ENCODE peak calls at places on chromosomes 4 and X, in ten cellular contexts. V is HCT116, C is heart left ventricle, A is ovary, Q is uterus, D is A549, U is tibial nerve, S is sigmoid colon, F is K562, J is transverse colon. X is an unnamed sample. For H3K4me1, the result is how much of the 10 kb centered on the place peaks cover.

GRCh38 chrX:118727686-118728339 is 407 bp downstream of the IL13RA1 start:
- DNase-seq in V (no peak), C (peak), A (peak), Q (peak), D (no peak), U (no peak), S (no peak), F (no peak), J (peak), X (no peak)

GRCh38 chrX:123291623-123292022 is 107.5 kb downstream of the GRIA3 start:
- DNase-seq in V (no peak), C (no peak), A (no peak), Q (no peak), D (no peak), U (no peak), S (no peak), F (no peak), J (no peak), X (no peak)

GRCh38 chrX:135890087-135890585 is 3.1 kb downstream of the CT45A10 start:
- DNase-seq in V (no peak), C (no peak), A (no peak), Q (no peak), D (no peak), U (no peak), S (no peak), F (no peak), J (no peak), X (no peak)

GRCh38 chr4:167290684-167291083 is 56.4 kb upstream of the SPOCK3 start:
- DNase-seq in V (peak), C (no peak), A (no peak), Q (no peak), D (no peak), U (no peak), S (no peak), F (no peak), J (no peak), X (no peak)

GRCh38 chr4:86233681-86234080 is 126.2 kb downstream of the MAPK10 start:
- DNase-seq in V (no peak), C (no peak), A (no peak), Q (no peak), D (no peak), U (no peak), S (no peak), F (no peak), J (no peak), X (no peak)

GRCh38 chrX:9746148-9746880 is 19.3 kb downstream of the GPR143 start:
- DNase-seq in V (no peak), C (no peak), A (no peak), Q (no peak), D (no peak), U (no peak), S (no peak), F (no peak), J (no peak), X (no peak)

GRCh38 chrX:24023972-24024664 is 2.9 kb downstream of the KLHL15 start:
- DNase-seq in V (no peak), C (no peak), A (no peak), Q (no peak), D (no peak), U (no peak), S (no peak), F (no peak), J (no peak), X (no peak)

GRCh38 chr4:176778491-176778890 is 14.2 kb downstream of the VEGFC start:
- DNase-seq in V (no peak), C (no peak), A (no peak), Q (no peak), D (no peak), U (no peak), S (no peak), F (no peak), J (no peak), X (no peak)

GRCh38 chr4:4427886-4428285 is 41.0 kb downstream of the NSG1 start:
- DNase-seq in V (no peak), C (no peak), A (no peak), Q (peak), D (no peak), U (no peak), S (no peak), F (no peak), J (no peak), X (no peak)

GRCh38 chr4:138090145-138090917 is 151.8 kb downstream of the SLC7A11 start:
- DNase-seq in V (peak), C (no peak), A (peak), Q (peak), D (peak), U (peak), S (peak), F (peak), J (peak), X (no peak)

GRCh38 chrX:34300871-34301270 is 168.8 kb upstream of the FAM47A start:
- DNase-seq in V (peak), C (no peak), A (no peak), Q (no peak), D (no peak), U (no peak), S (no peak), F (peak), J (no peak), X (no peak)

GRCh38 chrX:68693481-68694410 is 46.3 kb downstream of the STARD8 start:
- DNase-seq in V (no peak), C (peak), A (peak), Q (peak), D (no peak), U (peak), S (peak), F (peak), J (peak), X (no peak)

GRCh38 chrX:146259207-146259606 is 441.6 kb downstream of the SLITRK2 start:
- DNase-seq in V (no peak), C (no peak), A (no peak), Q (no peak), D (no peak), U (no peak), S (no peak), F (no peak), J (no peak), X (no peak)

GRCh38 chrX:76064825-76065224 is 108.0 kb upstream of the PBDC1 start:
- DNase-seq in V (no peak), C (no peak), A (no peak), Q (no peak), D (no peak), U (no peak), S (no peak), F (no peak), J (no peak), X (no peak)

GRCh38 chrX:119541188-119541587 is 24.0 kb downstream of the STEEP1 start:
- DNase-seq in V (no peak), C (no peak), A (no peak), Q (no peak), D (peak), U (no peak), S (no peak), F (no peak), J (no peak), X (no peak)

GRCh38 chr4:121326580-121326979 is 54.2 kb downstream of the QRFPR start:
- DNase-seq in V (no peak), C (no peak), A (no peak), Q (no peak), D (no peak), U (no peak), S (no peak), F (no peak), J (no peak), X (no peak)

GRCh38 chr4:118927976-118928375 is 39.3 kb downstream of the SYNPO2 start:
- DNase-seq in V (no peak), C (peak), A (peak), Q (peak), D (no peak), U (no peak), S (peak), F (no peak), J (peak), X (no peak)

GRCh38 chr4:74418063-74418670 is 26.8 kb upstream of the AREG start:
- DNase-seq in V (peak), C (no peak), A (no peak), Q (no peak), D (peak), U (no peak), S (no peak), F (no peak), J (no peak), X (no peak)

GRCh38 chr4:71593306-71593705 is 190.6 kb downstream of the GC start:
- DNase-seq in V (no peak), C (no peak), A (no peak), Q (no peak), D (no peak), U (no peak), S (no peak), F (no peak), J (no peak), X (no peak)

GRCh38 chr4:183636923-183637322 is 22.1 kb downstream of the RWDD4 start:
- DNase-seq in V (no peak), C (no peak), A (no peak), Q (no peak), D (no peak), U (no peak), S (no peak), F (no peak), J (no peak), X (no peak)

GRCh38 chr4:26520728-26521442 is 30.6 kb upstream of the CCKAR start:
- DNase-seq in V (no peak), C (no peak), A (no peak), Q (peak), D (no peak), U (no peak), S (peak), F (no peak), J (no peak), X (peak)

GRCh38 chr4:161869511-161869910 is 294.3 kb downstream of the FSTL5 start:
- DNase-seq in V (no peak), C (no peak), A (no peak), Q (no peak), D (no peak), U (no peak), S (no peak), F (no peak), J (no peak), X (no peak)

GRCh38 chrX:65517923-65518322 is 16.7 kb downstream of the LAS1L start:
- DNase-seq in V (no peak), C (no peak), A (no peak), Q (no peak), D (no peak), U (no peak), S (no peak), F (no peak), J (no peak), X (no peak)

GRCh38 chrX:40734956-40735317 is 405 bp downstream of the MED14 start:
- DNase-seq in V (no peak), C (peak), A (no peak), Q (peak), D (peak), U (no peak), S (peak), F (no peak), J (peak), X (no peak)

GRCh38 chr4:168811793-168812651 is 198.0 kb downstream of the CBR4 start:
- DNase-seq in V (no peak), C (no peak), A (no peak), Q (peak), D (no peak), U (no peak), S (peak), F (no peak), J (no peak), X (no peak)

GRCh38 chr4:173675446-173675845 is 145.4 kb upstream of the HAND2 start:
- DNase-seq in V (no peak), C (no peak), A (no peak), Q (no peak), D (no peak), U (no peak), S (no peak), F (no peak), J (no peak), X (no peak)

GRCh38 chr4:173669460-173670179 is 139.6 kb upstream of the HAND2 start:
- DNase-seq in V (no peak), C (peak), A (no peak), Q (no peak), D (no peak), U (no peak), S (no peak), F (no peak), J (no peak), X (no peak)
- TF ChIP-seq CTCF in V (no peak), C (no peak), A (no peak), Q (no peak), D (no peak), U (no peak), S (no peak), F (no peak), J (no peak), X (no peak)

GRCh38 chr4:76964769-76965168 is 15.2 kb downstream of the SEPTIN11 start:
- DNase-seq in V (no peak), C (no peak), A (no peak), Q (no peak), D (no peak), U (no peak), S (no peak), F (no peak), J (no peak), X (no peak)

GRCh38 chr4:76963136-76963477 is 13.6 kb downstream of the SEPTIN11 start:
- DNase-seq in V (no peak), C (no peak), A (no peak), Q (no peak), D (no peak), U (no peak), S (no peak), F (no peak), J (no peak), X (no peak)

GRCh38 chr4:76968937-76969336 is 19.4 kb downstream of the SEPTIN11 start:
- DNase-seq in V (no peak), C (no peak), A (no peak), Q (no peak), D (no peak), U (no peak), S (no peak), F (no peak), J (no peak), X (no peak)

GRCh38 chr4:76969493-76969892 is 19.9 kb downstream of the SEPTIN11 start:
- DNase-seq in V (no peak), C (no peak), A (no peak), Q (no peak), D (no peak), U (no peak), S (no peak), F (peak), J (no peak), X (no peak)

DNA sequence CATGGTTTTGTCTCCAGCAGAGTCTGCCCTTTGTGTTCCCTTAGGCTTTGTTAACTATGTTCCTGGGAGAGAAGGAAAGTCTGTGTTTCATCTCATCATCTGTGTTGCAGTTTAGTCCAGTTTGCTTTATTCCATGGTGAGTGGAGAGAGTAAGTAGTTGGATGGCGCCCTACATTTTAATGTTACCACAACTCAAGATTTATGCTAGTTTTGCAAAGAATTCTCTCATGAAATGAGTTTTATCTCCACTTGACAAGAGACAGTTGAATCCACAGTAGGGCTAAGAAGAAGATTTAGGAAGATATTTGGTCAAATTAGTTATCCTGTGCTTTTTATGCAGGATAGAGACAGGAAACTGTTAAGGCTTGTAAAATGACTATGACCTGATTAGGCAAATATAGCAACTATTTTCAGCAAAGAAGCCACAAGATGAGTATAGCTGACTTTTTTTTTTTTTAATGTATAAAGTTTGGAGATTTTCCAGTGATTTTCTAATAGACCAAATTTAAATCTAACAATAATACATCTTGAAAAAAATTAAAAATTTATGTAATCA is 16.6 kb downstream of the SEPTIN11 start:
- DNase-seq in V (no peak), C (no peak), A (no peak), Q (no peak), D (no peak), U (no peak), S (no peak), F (no peak), J (no peak), X (no peak)
- TF ChIP-seq POLR2A in V (no peak), C (no peak), A (no peak), Q (no peak), D (no peak), U (no peak), S (no peak), F (no peak), J (no peak), X (no peak)

DNA sequence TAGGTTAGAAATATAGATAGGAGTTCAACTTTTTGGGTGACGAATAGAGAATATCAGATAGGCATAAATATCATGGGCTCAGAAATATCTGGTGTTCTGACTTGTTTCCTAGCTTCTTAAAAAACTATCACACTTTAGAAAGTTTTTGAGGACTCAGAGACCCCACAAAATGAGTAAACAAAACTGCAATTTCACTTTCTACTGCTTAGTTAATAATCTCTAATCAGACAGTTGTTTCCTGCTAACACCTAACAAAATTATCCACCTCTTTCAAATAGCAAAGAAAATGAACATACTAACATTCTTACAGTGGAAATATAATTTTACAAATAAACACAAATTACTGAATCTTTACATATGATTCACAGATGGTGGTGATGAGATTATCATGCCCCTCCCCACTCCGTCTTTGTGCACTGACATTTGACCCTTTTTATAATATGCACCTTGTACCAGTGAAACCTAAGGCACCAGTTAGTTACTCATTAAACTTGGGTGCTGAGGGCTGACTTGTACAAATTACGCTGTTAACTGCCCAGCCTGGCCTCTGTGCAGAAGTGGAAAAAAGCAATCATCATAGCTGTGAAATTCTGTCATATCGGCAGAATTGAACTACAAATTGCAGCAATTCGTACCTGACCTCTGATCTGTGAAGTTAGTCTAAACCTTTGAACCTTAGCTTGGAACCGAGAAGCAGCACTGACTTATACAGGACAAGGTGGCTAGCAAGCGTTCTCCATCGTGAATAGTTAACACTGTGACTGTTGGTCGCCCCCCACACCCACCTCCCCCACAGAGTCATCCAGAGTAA is 138.7 kb downstream of the CHRNA9 start:
- DNase-seq in V (no peak), C (no peak), A (no peak), Q (no peak), D (no peak), U (no peak), S (no peak), F (no peak), J (peak), X (no peak)
- H3K4me1 ChIP-seq in V (under half), C (under half), A (under half), Q (under half), D (under half), U (under half), S (under half), F (under half), J (under half), X (under half)

GRCh38 chrX:88424071-88424470 is 323.0 kb upstream of the CPXCR1 start:
- DNase-seq in V (no peak), C (no peak), A (no peak), Q (no peak), D (no peak), U (no peak), S (no peak), F (no peak), J (no peak), X (no peak)

GRCh38 chrX:88424541-88424940 is 322.5 kb upstream of the CPXCR1 start:
- DNase-seq in V (no peak), C (no peak), A (no peak), Q (no peak), D (no peak), U (no peak), S (no peak), F (no peak), J (no peak), X (no peak)

DNA sequence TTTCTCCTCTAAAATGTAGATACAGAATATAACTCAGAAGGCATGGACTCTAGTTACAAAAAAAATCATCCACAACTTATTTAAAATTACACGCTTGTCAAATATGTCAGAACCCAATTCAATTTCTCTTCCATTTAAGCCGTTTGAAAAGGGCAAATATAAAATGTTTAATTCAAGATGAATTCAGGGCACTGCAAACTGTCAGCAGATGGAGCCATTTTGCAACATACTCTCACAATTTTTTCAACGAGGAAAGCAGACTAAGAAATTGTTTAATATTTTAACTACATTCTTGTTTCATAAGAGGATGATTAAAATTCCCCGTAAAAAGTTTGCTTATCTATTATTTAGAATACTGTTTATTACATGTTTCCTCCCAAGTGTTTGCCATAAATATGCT is 321.3 kb upstream of the CPXCR1 start:
- DNase-seq in V (no peak), C (no peak), A (no peak), Q (no peak), D (no peak), U (no peak), S (no peak), F (no peak), J (no peak), X (no peak)
- TF ChIP-seq CTCF in V (no peak), C (no peak), A (no peak), Q (no peak), D (peak), U (peak), S (no peak), F (no peak), J (no peak), X (no peak)

GRCh38 chr4:2689825-2690700 is 66.1 kb downstream of the TNIP2 start:
- DNase-seq in V (no peak), C (peak), A (no peak), Q (no peak), D (no peak), U (no peak), S (no peak), F (no peak), J (peak), X (no peak)
- TF ChIP-seq POLR2A in V (no peak), C (no peak), A (no peak), Q (no peak), D (no peak), U (no peak), S (no peak), F (no peak), J (no peak), X (no peak)

GRCh38 chrX:72128881-72129280 is 2.8 kb downstream of the RTL5 start:
- DNase-seq in V (no peak), C (no peak), A (no peak), Q (no peak), D (peak), U (no peak), S (no peak), F (no peak), J (no peak), X (no peak)

GRCh38 chrX:72126539-72127140 is 5.1 kb downstream of the RTL5 start:
- DNase-seq in V (peak), C (peak), A (peak), Q (peak), D (peak), U (peak), S (peak), F (peak), J (peak), X (peak)

GRCh38 chrX:72126048-72126415 is 5.7 kb downstream of the RTL5 start:
- DNase-seq in V (no peak), C (no peak), A (no peak), Q (no peak), D (no peak), U (no peak), S (no peak), F (no peak), J (no peak), X (no peak)

GRCh38 chrX:72128183-72128834 is 3.4 kb downstream of the RTL5 start:
- DNase-seq in V (no peak), C (no peak), A (no peak), Q (no peak), D (no peak), U (no peak), S (no peak), F (no peak), J (no peak), X (no peak)

DNA sequence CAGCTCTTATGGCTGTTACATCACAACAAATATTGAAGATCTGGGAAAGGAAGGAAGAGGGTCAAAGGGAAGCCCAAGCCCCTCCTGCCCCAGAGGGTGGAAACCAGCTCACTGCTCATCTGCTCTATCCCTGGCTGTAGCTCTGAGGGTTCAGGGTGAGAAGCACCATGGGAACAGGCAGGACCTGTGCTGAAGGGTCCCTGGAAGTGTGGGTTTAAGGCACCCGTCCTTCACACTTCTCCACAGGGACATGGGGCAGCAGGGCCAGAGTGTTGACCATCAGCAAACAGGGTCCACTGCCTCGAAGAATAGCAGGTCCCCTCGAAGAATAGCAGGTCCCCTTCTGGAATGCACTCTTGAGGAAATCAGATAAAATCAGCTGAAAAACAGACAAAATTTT is 4.4 kb downstream of the RTL5 start:
- DNase-seq in V (no peak), C (no peak), A (no peak), Q (no peak), D (no peak), U (no peak), S (no peak), F (no peak), J (no peak), X (no peak)
- H3K4me1 ChIP-seq in V (under half), C (under half), A (under half), Q (under half), D (under half), U (under half), S (under half), F (under half), J (under half), X (half or more)